ENCODE peak calls at places on chromosomes 5 and 9, in five cellular contexts. Q is stomach; M is activated naive CD4-positive, alpha-beta T cell treated with anti-CD3 and anti-CD28 coated beads, Interleukin-2, amount 10 ng/mL, durations not matched to agents 7 days and 5 days; D is head of caudate nucleus; G is activated B cell treated with CpG ODN at 0.5 μM for 24 hours. J is an unnamed sample.

GRCh38 chr9:78132688-78133033 is 101.0 kb upstream of the GNAQ start:
- DNase-seq in Q (no peak), G (no peak), D (no peak), M (no peak), J (peak)

GRCh38 chr5:119876522-119876921 is 247.2 kb downstream of the FAM170A start:
- DNase-seq in M (no peak), G (no peak), Q (no peak), D (no peak), J (no peak)

GRCh38 chr5:151047814-151048425 is 27.5 kb downstream of the GPX3 start:
- DNase-seq in D (no peak), G (no peak), M (peak), Q (no peak), J (peak)

GRCh38 chr5:74167206-74167929 is 473.2 kb downstream of the ENC1 start:
- DNase-seq in M (no peak), G (no peak), Q (no peak), D (no peak), J (no peak)

GRCh38 chr5:151740958-151741373 is 17.5 kb downstream of the ATOX1 start:
- DNase-seq in D (no peak), M (no peak), G (no peak), Q (no peak), J (no peak)

GRCh38 chr5:29758986-29759421 is 1434.5 kb upstream of the CDH6 start:
- DNase-seq in D (no peak), G (no peak), M (no peak), Q (no peak), J (peak)

GRCh38 chr5:148751025-148751424 is 75.4 kb upstream of the ADRB2 start:
- DNase-seq in Q (no peak), G (no peak), D (no peak), M (no peak), J (no peak)

GRCh38 chr5:172293054-172293744 is 9.6 kb upstream of the UBTD2 start:
- DNase-seq in Q (peak), M (peak), G (peak), D (peak), J (peak)

GRCh38 chr5:4909086-4909485 is 231.0 kb upstream of the ADAMTS16 start:
- DNase-seq in D (no peak), M (no peak), G (no peak), Q (no peak), J (no peak)

GRCh38 chr9:128456613-128457061 is 831 bp downstream of the ODF2 start:
- DNase-seq in M (peak), D (peak), Q (peak), G (peak), J (peak)

GRCh38 chr5:75584641-75585040 is 26.6 kb upstream of the ANKDD1B start:
- DNase-seq in D (no peak), Q (no peak), G (no peak), M (no peak), J (no peak)

GRCh38 chr5:78587775-78588291 is 60.7 kb downstream of the LHFPL2 start:
- DNase-seq in G (no peak), D (no peak), Q (no peak), M (no peak), J (no peak)

GRCh38 chr9:6184749-6185645 is 30.6 kb upstream of the IL33 start:
- DNase-seq in M (no peak), Q (peak), G (no peak), D (no peak), J (no peak)

GRCh38 chr5:29518176-29518575 is 1675.3 kb upstream of the CDH6 start:
- DNase-seq in M (no peak), G (no peak), Q (no peak), D (no peak), J (no peak)

GRCh38 chr5:134594797-134595457 is 37.7 kb downstream of the SAR1B start:
- DNase-seq in G (no peak), M (peak), Q (no peak), D (no peak), J (peak)

GRCh38 chr5:143402464-143403356 is 776 bp downstream of the NR3C1 start:
- DNase-seq in G (peak), D (peak), Q (peak), M (peak), J (peak)

GRCh38 chr5:111748304-111748763 is 8.7 kb downstream of the NREP start:
- DNase-seq in Q (no peak), D (no peak), M (no peak), G (no peak), J (no peak)

GRCh38 chr9:5762421-5762820 is 70.5 kb downstream of the ERMP1 start:
- DNase-seq in D (no peak), Q (no peak), M (no peak), G (no peak), J (no peak)

GRCh38 chr5:1161108-1161831 is 40.1 kb upstream of the SLC6A19 start:
- DNase-seq in Q (peak), G (no peak), M (no peak), D (no peak), J (no peak)

GRCh38 chr9:20242767-20243166 is 379.5 kb downstream of the MLLT3 start:
- DNase-seq in Q (no peak), G (no peak), M (peak), D (no peak), J (peak)

GRCh38 chr5:32233696-32234447 is 59.8 kb upstream of the GOLPH3 start:
- DNase-seq in D (no peak), G (no peak), M (no peak), Q (peak), J (no peak)

J was measured in RPMI8226.